ENCODE peak calls at places on chromosome 15, in eight cellular contexts. R is neural progenitor cell, J is upper lobe of right lung, D is lower lobe of right lung, Z is SK-N-SH, E is neural crest cell, O is heart left ventricle, H is endothelial cell. C is an unnamed sample.
A peak's percentile ranks its signal among the peaks of the same experiment; 100 is the strongest.

GRCh38 chr15:24761704-24762302 is 86.2 kb downstream of the NPAP1 start:
- DNase-seq in R (no peak), J (no peak), D (no peak), Z (no peak), E (no peak), O (no peak), H (no peak), C (no peak)

GRCh38 chr15:34109775-34110663 is 8.1 kb downstream of the PGBD4 start:
- DNase-seq in R (peak; percentile 32), J (no peak), D (no peak), Z (peak; percentile 39), E (no peak), O (no peak), H (peak; percentile 16), C (no peak)

GRCh38 chr15:58292761-58293175 is 139.0 kb upstream of the LIPC start:
- DNase-seq in R (no peak), J (no peak), D (no peak), Z (no peak), E (no peak), O (no peak), H (no peak), C (no peak)

GRCh38 chr15:39472661-39473657 is 107.9 kb upstream of the THBS1 start:
- DNase-seq in R (no peak), J (peak; percentile 68), D (peak; percentile 58), Z (no peak), E (no peak), O (peak; percentile 90), H (no peak), C (no peak)

GRCh38 chr15:91032919-91033803 is 10.8 kb upstream of the VPS33B start:
- DNase-seq in R (peak; percentile 81), J (peak; percentile 91), D (peak; percentile 87), Z (peak; percentile 40), E (peak; percentile 31), O (peak; percentile 48), H (peak; percentile 72), C (peak; percentile 69)

GRCh38 chr15:52103217-52104207 is 9.1 kb downstream of the BCL2L10 start:
- DNase-seq in R (no peak), J (no peak), D (no peak), Z (no peak), E (no peak), O (peak; percentile 60), H (no peak), C (no peak)

GRCh38 chr15:57172925-57173324 is 203.4 kb upstream of the CGNL1 start:
- DNase-seq in R (no peak), J (no peak), D (no peak), Z (no peak), E (no peak), O (no peak), H (no peak), C (no peak)

GRCh38 chr15:86384191-86384590 is 304.5 kb downstream of the AGBL1 start:
- DNase-seq in R (no peak), J (no peak), D (no peak), Z (peak; percentile 68), E (no peak), O (no peak), H (no peak), C (no peak)

GRCh38 chr15:80752204-80752603 is 27.0 kb upstream of the CEMIP start:
- DNase-seq in R (no peak), J (no peak), D (no peak), Z (no peak), E (no peak), O (no peak), H (no peak), C (no peak)

GRCh38 chr15:81312790-81313543 is 11.0 kb downstream of the STARD5 start:
- DNase-seq in R (no peak), J (peak; percentile 73), D (peak; percentile 73), Z (no peak), E (no peak), O (peak; percentile 80), H (no peak), C (no peak)

GRCh38 chr15:72873379-72874233 is 90.0 kb upstream of the ADPGK start:
- DNase-seq in R (no peak), J (no peak), D (no peak), Z (no peak), E (no peak), O (no peak), H (no peak), C (no peak)

GRCh38 chr15:69424748-69425413 is 10.7 kb downstream of the KIF23 start:
- DNase-seq in R (no peak), J (no peak), D (no peak), Z (no peak), E (no peak), O (no peak), H (no peak), C (no peak)

GRCh38 chr15:52362497-52362896 is 66.9 kb upstream of the MYO5C start:
- DNase-seq in R (no peak), J (no peak), D (no peak), Z (no peak), E (no peak), O (no peak), H (no peak), C (no peak)

GRCh38 chr15:56919708-56920637 is 1.5 kb downstream of the TCF12 start:
- DNase-seq in R (peak; percentile 67), J (peak; percentile 70), D (peak; percentile 47), Z (no peak), E (no peak), O (peak; percentile 40), H (peak; percentile 32), C (no peak)

GRCh38 chr15:50166216-50166615 is 15.8 kb upstream of the SLC27A2 start:
- DNase-seq in R (no peak), J (no peak), D (no peak), Z (no peak), E (no peak), O (no peak), H (no peak), C (no peak)

DNA sequence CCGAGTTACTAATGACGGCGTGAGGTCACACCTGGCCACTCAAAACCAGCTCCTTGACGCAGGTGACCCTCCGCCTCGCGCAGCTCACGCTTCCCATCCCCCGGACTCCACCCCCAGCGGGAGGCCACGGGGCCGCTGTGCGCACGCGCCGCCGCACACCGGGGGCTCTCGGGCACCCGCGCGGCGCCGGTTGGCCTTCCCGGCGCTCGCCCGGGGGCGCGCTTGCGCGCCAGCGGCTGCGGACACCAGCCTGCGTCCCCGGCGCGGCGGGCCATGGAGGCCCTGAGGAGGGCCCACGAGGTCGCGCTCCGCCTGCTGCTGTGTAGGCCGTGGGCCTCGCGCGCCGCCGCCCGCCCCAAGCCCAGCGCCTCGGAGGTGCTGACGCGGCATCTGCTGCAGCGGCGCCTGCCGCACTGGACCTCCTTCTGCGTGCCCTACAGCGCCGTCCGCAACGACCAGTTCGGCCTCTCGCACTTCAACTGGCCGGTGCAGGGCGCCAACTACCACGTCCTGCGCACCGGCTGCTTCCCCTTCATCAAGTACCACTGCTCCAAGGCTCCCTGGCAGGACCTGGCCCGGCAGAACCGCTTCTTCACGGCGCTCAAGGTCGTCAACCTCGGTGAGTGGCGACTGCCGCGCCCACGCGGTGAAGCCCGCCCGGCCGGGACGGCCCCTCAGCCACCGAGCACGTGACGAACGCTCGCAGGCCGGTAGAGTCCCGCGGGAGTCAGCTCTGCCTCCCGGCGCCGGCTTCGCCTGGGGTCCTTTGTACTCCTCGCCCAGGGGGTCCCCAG is at the start of gene C15orf61:
- DNase-seq in R (peak; percentile 87), J (peak; percentile 95), D (peak; percentile 91), Z (peak; percentile 97), E (peak; percentile 71), O (peak; percentile 87), H (peak; percentile 77), C (peak; percentile 80)
- TF ChIP-seq CTCF in R (no peak), J (no peak), D (no peak), Z (peak; percentile 13), E (no peak), O (no peak), H (no peak), C (no peak)

GRCh38 chr15:70584838-70585706 is 178.3 kb downstream of the UACA start:
- DNase-seq in R (peak; percentile 89), J (no peak), D (no peak), Z (peak; percentile 74), E (peak; percentile 69), O (no peak), H (peak; percentile 80), C (peak; percentile 85)
- TF ChIP-seq CTCF in R (peak; percentile 81), J (peak; percentile 36), D (peak; percentile 49), Z (peak; percentile 32), E (peak; percentile 79), O (no peak), H (peak; percentile 83), C (peak; percentile 62)

GRCh38 chr15:36210426-36210825 is 369.0 kb upstream of the CDIN1 start:
- DNase-seq in R (no peak), J (no peak), D (no peak), Z (no peak), E (no peak), O (no peak), H (no peak), C (no peak)

DNA sequence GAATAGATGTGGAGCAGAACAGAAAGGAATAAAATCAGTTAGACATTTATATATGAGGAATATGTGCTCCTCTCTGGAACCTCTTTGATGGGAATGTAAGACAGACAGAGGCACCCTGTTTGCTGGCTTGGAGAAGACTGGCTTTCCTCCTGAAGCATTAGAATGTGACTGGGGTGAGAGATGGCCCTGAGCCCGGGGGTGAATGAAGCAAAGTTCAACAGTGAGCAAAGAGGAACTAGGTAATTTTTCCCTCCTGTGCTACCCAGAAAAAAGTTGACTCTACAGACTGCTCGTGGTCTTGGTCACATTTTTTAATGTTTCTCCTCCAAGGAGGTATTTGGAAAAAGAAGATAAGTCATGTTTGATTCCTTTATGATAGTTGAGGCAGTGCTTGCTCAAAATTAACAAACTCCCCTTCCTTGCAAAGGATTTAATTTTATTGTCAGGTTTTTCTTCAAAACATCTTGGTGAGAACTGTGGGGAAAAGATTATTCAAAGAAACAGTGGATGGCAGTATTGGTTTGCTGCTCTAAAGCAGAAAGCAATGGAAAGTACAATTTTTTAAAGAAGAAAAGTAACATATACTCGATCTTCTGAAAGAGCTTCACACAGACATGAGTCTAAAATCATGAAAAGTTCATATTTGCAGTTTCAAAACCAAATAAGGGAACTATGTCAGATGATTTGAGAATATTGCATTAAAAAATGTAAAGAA is 370.4 kb upstream of the CDIN1 start:
- DNase-seq in R (no peak), J (no peak), D (no peak), Z (no peak), E (no peak), O (no peak), H (no peak), C (no peak)
- TF ChIP-seq CTCF in R (no peak), J (no peak), D (no peak), Z (peak; percentile 50), E (no peak), O (no peak), H (no peak), C (no peak)

DNA sequence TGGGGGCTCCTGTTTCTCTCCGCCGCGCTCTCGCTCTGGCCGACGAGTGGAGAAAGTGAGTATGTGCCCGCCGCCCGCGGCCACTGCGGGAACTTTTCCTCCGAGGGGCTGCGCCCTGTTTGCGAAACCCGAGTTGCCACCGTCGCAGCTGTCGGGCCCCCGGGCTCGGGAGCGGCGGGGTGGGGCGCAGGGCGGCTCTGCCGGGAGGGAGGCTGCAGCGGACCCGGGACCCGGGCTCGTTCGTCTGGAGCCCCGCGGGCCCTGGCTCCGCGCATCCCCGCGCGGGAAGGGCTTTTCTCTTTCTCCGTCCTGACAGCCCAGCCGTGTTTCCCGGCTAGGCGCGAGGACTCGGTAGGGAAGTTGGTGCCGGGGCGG is 1.3 kb downstream of the IGF1R start:
- DNase-seq in R (peak; percentile 58), J (peak; percentile 72), D (peak; percentile 70), Z (peak; percentile 57), E (peak; percentile 38), O (peak; percentile 61), H (peak; percentile 38), C (peak; percentile 57)
- TF ChIP-seq CTCF in R (peak; percentile 16), J (peak; percentile 30), D (no peak), Z (no peak), E (peak; percentile 38), O (no peak), H (no peak), C (no peak)

C was measured in nephron progenitor cell.